ENCODE peak calls at places on chromosome 10, in five cellular contexts. L is AG09309, G is Caki2, Q is lower leg skin, B is left cardiac atrium. R is an unnamed sample.

GRCh38 chr10:129161184-129161583 is 305.9 kb upstream of the MGMT start:
- DNase-seq in L (no peak), G (peak), Q (no peak), B (no peak), R (no peak)

GRCh38 chr10:88974012-88974411 is 16.6 kb upstream of the FAS start:
- DNase-seq in L (no peak), G (no peak), Q (no peak), B (no peak), R (no peak)

GRCh38 chr10:77351386-77351785 is 286.2 kb downstream of the KCNMA1 start:
- DNase-seq in L (no peak), G (no peak), Q (no peak), B (no peak), R (no peak)

GRCh38 chr10:71216363-71216695 is 4.0 kb downstream of the UNC5B start:
- DNase-seq in L (no peak), G (no peak), Q (no peak), B (no peak), R (no peak)

GRCh38 chr10:76939862-76940495 is 697.6 kb downstream of the KCNMA1 start:
- DNase-seq in L (no peak), G (no peak), Q (no peak), B (no peak), R (no peak)

GRCh38 chr10:132451506-132452215 is 54.7 kb downstream of the PWWP2B start:
- DNase-seq in L (no peak), G (no peak), Q (no peak), B (no peak), R (peak)

GRCh38 chr10:52007091-52007490 is 307.0 kb upstream of the DKK1 start:
- DNase-seq in L (no peak), G (no peak), Q (no peak), B (no peak), R (no peak)

GRCh38 chr10:86940677-86941076 is 16.7 kb downstream of the MMRN2 start:
- DNase-seq in L (no peak), G (no peak), Q (no peak), B (peak), R (no peak)

GRCh38 chr10:79140906-79141305 is 72.1 kb downstream of the ZMIZ1 start:
- DNase-seq in L (no peak), G (no peak), Q (no peak), B (no peak), R (no peak)

GRCh38 chr10:58515296-58515956 is 2.8 kb downstream of the BICC1 start:
- DNase-seq in L (no peak), G (peak), Q (no peak), B (no peak), R (no peak)

GRCh38 chr10:100306861-100307260 is 20.4 kb upstream of the BLOC1S2 start:
- DNase-seq in L (no peak), G (no peak), Q (no peak), B (no peak), R (no peak)

GRCh38 chr10:43344051-43344450 is 27.4 kb upstream of the FXYD4 start:
- DNase-seq in L (no peak), G (no peak), Q (no peak), B (no peak), R (peak)

GRCh38 chr10:47159361-47160228 is 140.4 kb upstream of the GDF10 start:
- DNase-seq in L (no peak), G (no peak), Q (no peak), B (no peak), R (no peak)

GRCh38 chr10:132163278-132163765 is 23.4 kb upstream of the DPYSL4 start:
- DNase-seq in L (no peak), G (peak), Q (no peak), B (no peak), R (peak)

GRCh38 chr10:24207781-24208611 is 942 bp upstream of the KIAA1217 start:
- DNase-seq in L (no peak), G (no peak), Q (no peak), B (no peak), R (no peak)

GRCh38 chr10:6917125-6917524 is 337.0 kb upstream of the PRKCQ start:
- DNase-seq in L (no peak), G (no peak), Q (no peak), B (no peak), R (no peak)

GRCh38 chr10:13049774-13050420 is 48.4 kb upstream of the CCDC3 start:
- DNase-seq in L (no peak), G (no peak), Q (no peak), B (no peak), R (no peak)

GRCh38 chr10:62162261-62162660 is 106.4 kb downstream of the RTKN2 start:
- DNase-seq in L (no peak), G (no peak), Q (no peak), B (no peak), R (no peak)

GRCh38 chr10:73841526-73842285 is 30.3 kb upstream of the NDST2 start:
- DNase-seq in L (no peak), G (no peak), Q (no peak), B (no peak), R (no peak)

GRCh38 chr10:71982269-71983178 is 18.3 kb downstream of the CHST3 start:
- DNase-seq in L (no peak), G (no peak), Q (no peak), B (no peak), R (no peak)

GRCh38 chr10:55629792-55630490 is 731.1 kb downstream of the ZWINT start:
- DNase-seq in L (no peak), G (peak), Q (no peak), B (peak), R (peak)

GRCh38 chr10:91163269-91163708 is 57.2 kb upstream of the PCGF5 start:
- DNase-seq in L (no peak), G (peak), Q (no peak), B (peak), R (peak)

GRCh38 chr10:44906476-44906875 is 4.7 kb upstream of the TMEM72 start:
- DNase-seq in L (no peak), G (no peak), Q (no peak), B (no peak), R (no peak)

GRCh38 chr10:97412891-97413304 is 11.8 kb upstream of the RRP12 start:
- DNase-seq in L (no peak), G (peak), Q (no peak), B (no peak), R (no peak)

GRCh38 chr10:102713483-102713813 is 749 bp downstream of the ARL3 start:
- DNase-seq in L (no peak), G (no peak), Q (no peak), B (no peak), R (no peak)

GRCh38 chr10:3805227-3805790 is 20.3 kb upstream of the KLF6 start:
- DNase-seq in L (no peak), G (peak), Q (peak), B (no peak), R (no peak)

GRCh38 chr10:69650589-69651261 is 20.7 kb downstream of the FAM241B start:
- DNase-seq in L (no peak), G (no peak), Q (no peak), B (no peak), R (no peak)

GRCh38 chr10:76649271-76649670 is 988.3 kb downstream of the KCNMA1 start:
- DNase-seq in L (no peak), G (no peak), Q (no peak), B (no peak), R (no peak)

GRCh38 chr10:104485632-104486031 is 132.0 kb downstream of the CFAP58 start:
- DNase-seq in L (no peak), G (no peak), Q (no peak), B (no peak), R (no peak)

GRCh38 chr10:127945335-127945734 is 38.4 kb downstream of the PTPRE start:
- DNase-seq in L (no peak), G (peak), Q (peak), B (no peak), R (no peak)

GRCh38 chr10:7792541-7792940 is 4.6 kb downstream of the ATP5F1C start:
- DNase-seq in L (no peak), G (no peak), Q (no peak), B (no peak), R (no peak)

R was measured in heart left ventricle.